ENCODE peak calls at places on chromosomes 7 and 10, in eight cellular contexts. One of them, this sample, is unnamed.

GRCh38 chr7:25167262-25167843 is 42.3 kb upstream of the CYCS start:
- DNase-seq in MCF 10A: no peak
- DNase-seq in mucosa of descending colon: no peak
- DNase-seq in endothelial cell of umbilical vein: no peak
- DNase-seq in left ventricle myocardium inferior: no peak
- DNase-seq in sigmoid colon: no peak
- DNase-seq in heart left ventricle: no peak
- DNase-seq in cardiac fibroblast: no peak
- DNase-seq in this sample: no peak

GRCh38 chr7:130900471-130901076 is 166.6 kb upstream of the KLF14 start:
- DNase-seq in MCF 10A: no peak
- DNase-seq in mucosa of descending colon: no peak
- DNase-seq in endothelial cell of umbilical vein: no peak
- DNase-seq in left ventricle myocardium inferior: no peak
- DNase-seq in sigmoid colon: no peak
- DNase-seq in heart left ventricle: no peak
- DNase-seq in cardiac fibroblast: no peak
- DNase-seq in this sample: no peak

GRCh38 chr10:97037365-97038361 is 148.1 kb downstream of the SLIT1 start:
- DNase-seq in MCF 10A: peak
- DNase-seq in mucosa of descending colon: peak
- DNase-seq in endothelial cell of umbilical vein: peak
- DNase-seq in left ventricle myocardium inferior: peak
- DNase-seq in sigmoid colon: peak
- DNase-seq in heart left ventricle: peak
- DNase-seq in cardiac fibroblast: peak
- DNase-seq in this sample: peak

GRCh38 chr10:128027306-128027705 is 98.9 kb downstream of the MKI67 start:
- DNase-seq in MCF 10A: no peak
- DNase-seq in mucosa of descending colon: no peak
- DNase-seq in endothelial cell of umbilical vein: no peak
- DNase-seq in left ventricle myocardium inferior: no peak
- DNase-seq in sigmoid colon: peak
- DNase-seq in heart left ventricle: no peak
- DNase-seq in cardiac fibroblast: no peak
- DNase-seq in this sample: no peak

GRCh38 chr7:1696671-1697498 is 26.8 kb downstream of the ELFN1 start:
- DNase-seq in MCF 10A: no peak
- DNase-seq in mucosa of descending colon: peak
- DNase-seq in endothelial cell of umbilical vein: no peak
- DNase-seq in left ventricle myocardium inferior: no peak
- DNase-seq in sigmoid colon: peak
- DNase-seq in heart left ventricle: no peak
- DNase-seq in cardiac fibroblast: no peak
- DNase-seq in this sample: no peak

GRCh38 chr10:97320480-97321031 is 1.5 kb downstream of the FRAT1 start:
- DNase-seq in MCF 10A: no peak
- DNase-seq in mucosa of descending colon: peak
- DNase-seq in endothelial cell of umbilical vein: no peak
- DNase-seq in left ventricle myocardium inferior: no peak
- DNase-seq in sigmoid colon: no peak
- DNase-seq in heart left ventricle: peak
- DNase-seq in cardiac fibroblast: no peak
- DNase-seq in this sample: no peak

GRCh38 chr7:22866965-22867364 is 44.3 kb upstream of the TOMM7 start:
- DNase-seq in MCF 10A: no peak
- DNase-seq in mucosa of descending colon: no peak
- DNase-seq in endothelial cell of umbilical vein: peak
- DNase-seq in left ventricle myocardium inferior: no peak
- DNase-seq in sigmoid colon: no peak
- DNase-seq in heart left ventricle: no peak
- DNase-seq in cardiac fibroblast: peak
- DNase-seq in this sample: no peak

GRCh38 chr7:110386006-110386405 is 704.9 kb upstream of the LRRN3 start:
- DNase-seq in MCF 10A: no peak
- DNase-seq in mucosa of descending colon: no peak
- DNase-seq in endothelial cell of umbilical vein: no peak
- DNase-seq in left ventricle myocardium inferior: no peak
- DNase-seq in sigmoid colon: no peak
- DNase-seq in heart left ventricle: no peak
- DNase-seq in cardiac fibroblast: no peak
- DNase-seq in this sample: no peak

GRCh38 chr7:2721842-2722241 is 33.8 kb downstream of the AMZ1 start:
- DNase-seq in MCF 10A: no peak
- DNase-seq in mucosa of descending colon: peak
- DNase-seq in endothelial cell of umbilical vein: no peak
- DNase-seq in left ventricle myocardium inferior: peak
- DNase-seq in sigmoid colon: no peak
- DNase-seq in heart left ventricle: no peak
- DNase-seq in cardiac fibroblast: no peak
- DNase-seq in this sample: no peak

GRCh38 chr7:33849004-33849403 is 56.3 kb upstream of the BMPER start:
- DNase-seq in MCF 10A: no peak
- DNase-seq in mucosa of descending colon: no peak
- DNase-seq in endothelial cell of umbilical vein: no peak
- DNase-seq in left ventricle myocardium inferior: no peak
- DNase-seq in sigmoid colon: no peak
- DNase-seq in heart left ventricle: no peak
- DNase-seq in cardiac fibroblast: no peak
- DNase-seq in this sample: no peak

GRCh38 chr7:134823400-134823799 is 44.0 kb downstream of the CALD1 start:
- DNase-seq in MCF 10A: no peak
- DNase-seq in mucosa of descending colon: no peak
- DNase-seq in endothelial cell of umbilical vein: no peak
- DNase-seq in left ventricle myocardium inferior: no peak
- DNase-seq in sigmoid colon: no peak
- DNase-seq in heart left ventricle: no peak
- DNase-seq in cardiac fibroblast: peak
- DNase-seq in this sample: no peak

GRCh38 chr10:132520147-132520811 is 17.3 kb upstream of the INPP5A start:
- DNase-seq in MCF 10A: no peak
- DNase-seq in mucosa of descending colon: no peak
- DNase-seq in endothelial cell of umbilical vein: no peak
- DNase-seq in left ventricle myocardium inferior: peak
- DNase-seq in sigmoid colon: peak
- DNase-seq in heart left ventricle: peak
- DNase-seq in cardiac fibroblast: peak
- DNase-seq in this sample: no peak

GRCh38 chr10:124290095-124290795 is 128.5 kb downstream of the OAT start:
- DNase-seq in MCF 10A: peak
- DNase-seq in mucosa of descending colon: no peak
- DNase-seq in endothelial cell of umbilical vein: no peak
- DNase-seq in left ventricle myocardium inferior: peak
- DNase-seq in sigmoid colon: peak
- DNase-seq in heart left ventricle: no peak
- DNase-seq in cardiac fibroblast: peak
- DNase-seq in this sample: no peak

GRCh38 chr10:77592946-77593636 is 44.5 kb downstream of the KCNMA1 start:
- DNase-seq in MCF 10A: peak
- DNase-seq in mucosa of descending colon: no peak
- DNase-seq in endothelial cell of umbilical vein: peak
- DNase-seq in left ventricle myocardium inferior: no peak
- DNase-seq in sigmoid colon: peak
- DNase-seq in heart left ventricle: no peak
- DNase-seq in cardiac fibroblast: peak
- DNase-seq in this sample: no peak

GRCh38 chr7:151549644-151550043 is 29.9 kb upstream of the RHEB start:
- DNase-seq in MCF 10A: no peak
- DNase-seq in mucosa of descending colon: no peak
- DNase-seq in endothelial cell of umbilical vein: no peak
- DNase-seq in left ventricle myocardium inferior: no peak
- DNase-seq in sigmoid colon: no peak
- DNase-seq in heart left ventricle: no peak
- DNase-seq in cardiac fibroblast: no peak
- DNase-seq in this sample: no peak

GRCh38 chr10:14562197-14562596 is 212.5 kb downstream of the FAM107B start:
- DNase-seq in MCF 10A: no peak
- DNase-seq in mucosa of descending colon: no peak
- DNase-seq in endothelial cell of umbilical vein: no peak
- DNase-seq in left ventricle myocardium inferior: no peak
- DNase-seq in sigmoid colon: no peak
- DNase-seq in heart left ventricle: no peak
- DNase-seq in cardiac fibroblast: no peak
- DNase-seq in this sample: no peak

GRCh38 chr10:14562615-14563214 is 212.0 kb downstream of the FAM107B start:
- DNase-seq in MCF 10A: no peak
- DNase-seq in mucosa of descending colon: no peak
- DNase-seq in endothelial cell of umbilical vein: no peak
- DNase-seq in left ventricle myocardium inferior: no peak
- DNase-seq in sigmoid colon: no peak
- DNase-seq in heart left ventricle: no peak
- DNase-seq in cardiac fibroblast: no peak
- DNase-seq in this sample: no peak

GRCh38 chr10:14560794-14561765 is 213.6 kb downstream of the FAM107B start:
- DNase-seq in MCF 10A: no peak
- DNase-seq in mucosa of descending colon: no peak
- DNase-seq in endothelial cell of umbilical vein: no peak
- DNase-seq in left ventricle myocardium inferior: no peak
- DNase-seq in sigmoid colon: no peak
- DNase-seq in heart left ventricle: no peak
- DNase-seq in cardiac fibroblast: no peak
- DNase-seq in this sample: no peak

GRCh38 chr10:14558025-14558424 is 216.7 kb downstream of the FAM107B start:
- DNase-seq in MCF 10A: no peak
- DNase-seq in mucosa of descending colon: no peak
- DNase-seq in endothelial cell of umbilical vein: no peak
- DNase-seq in left ventricle myocardium inferior: no peak
- DNase-seq in sigmoid colon: no peak
- DNase-seq in heart left ventricle: no peak
- DNase-seq in cardiac fibroblast: no peak
- DNase-seq in this sample: no peak

DNA sequence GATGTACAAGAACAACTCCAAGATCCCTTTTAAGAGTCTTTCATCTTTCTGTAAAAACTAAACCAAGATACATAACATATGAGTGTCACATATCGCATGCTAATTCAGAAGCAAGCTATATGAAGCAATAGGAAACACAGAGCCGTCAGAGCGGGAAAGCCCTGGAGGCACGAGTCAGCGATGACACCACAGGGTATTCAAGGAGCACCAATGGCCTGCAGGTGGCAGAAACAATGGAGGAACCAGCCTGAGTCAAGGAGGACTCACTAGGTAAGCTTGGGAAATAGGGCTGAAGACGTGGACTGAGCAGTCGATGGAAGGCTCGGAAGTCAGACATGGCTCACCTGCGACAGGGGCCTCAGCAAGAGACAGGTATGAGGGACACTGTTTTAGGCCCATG is 214.4 kb downstream of the FAM107B start:
- DNase-seq in MCF 10A: peak
- DNase-seq in mucosa of descending colon: no peak
- DNase-seq in endothelial cell of umbilical vein: peak
- DNase-seq in left ventricle myocardium inferior: no peak
- DNase-seq in sigmoid colon: no peak
- DNase-seq in heart left ventricle: no peak
- DNase-seq in cardiac fibroblast: no peak
- DNase-seq in this sample: no peak
- TF ChIP-seq CTCF in MCF 10A: no peak
- TF ChIP-seq CTCF in mucosa of descending colon: no peak
- TF ChIP-seq CTCF in endothelial cell of umbilical vein: peak
- TF ChIP-seq CTCF in left ventricle myocardium inferior: no peak
- TF ChIP-seq CTCF in sigmoid colon: no peak
- TF ChIP-seq CTCF in heart left ventricle: no peak
- TF ChIP-seq CTCF in cardiac fibroblast: peak
- TF ChIP-seq CTCF in this sample: no peak

GRCh38 chr7:152959610-152960009 is 200.1 kb downstream of the ACTR3B start:
- DNase-seq in MCF 10A: no peak
- DNase-seq in mucosa of descending colon: no peak
- DNase-seq in endothelial cell of umbilical vein: no peak
- DNase-seq in left ventricle myocardium inferior: no peak
- DNase-seq in sigmoid colon: no peak
- DNase-seq in heart left ventricle: no peak
- DNase-seq in cardiac fibroblast: no peak
- DNase-seq in this sample: no peak
- TF ChIP-seq CTCF in MCF 10A: no peak
- TF ChIP-seq CTCF in mucosa of descending colon: no peak
- TF ChIP-seq CTCF in endothelial cell of umbilical vein: no peak
- TF ChIP-seq CTCF in left ventricle myocardium inferior: no peak
- TF ChIP-seq CTCF in sigmoid colon: no peak
- TF ChIP-seq CTCF in heart left ventricle: no peak
- TF ChIP-seq CTCF in cardiac fibroblast: no peak
- TF ChIP-seq CTCF in this sample: peak

DNA sequence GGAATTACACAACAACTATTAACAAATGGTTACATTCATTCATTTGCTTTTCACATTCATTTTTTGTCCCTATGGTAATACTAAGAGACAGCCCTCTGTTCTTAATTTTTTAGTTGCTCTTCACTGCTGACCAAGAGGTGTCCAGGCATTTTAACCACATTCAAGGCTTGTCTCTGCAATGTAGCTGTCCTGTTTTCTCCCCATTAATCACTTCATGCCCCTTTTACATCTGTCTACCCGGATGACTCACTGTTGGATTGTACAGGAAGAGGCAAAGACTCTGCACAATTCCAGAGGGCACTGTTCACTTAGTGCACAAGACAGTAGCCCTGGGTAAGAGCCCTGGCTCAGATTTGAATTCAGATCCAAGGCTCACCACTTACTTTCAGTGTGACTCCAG is 168.5 kb downstream of the NOC3L start:
- DNase-seq in MCF 10A: peak
- DNase-seq in mucosa of descending colon: no peak
- DNase-seq in endothelial cell of umbilical vein: no peak
- DNase-seq in left ventricle myocardium inferior: no peak
- DNase-seq in sigmoid colon: no peak
- DNase-seq in heart left ventricle: no peak
- DNase-seq in cardiac fibroblast: peak
- DNase-seq in this sample: no peak
- TF ChIP-seq CTCF in MCF 10A: no peak
- TF ChIP-seq CTCF in mucosa of descending colon: no peak
- TF ChIP-seq CTCF in endothelial cell of umbilical vein: no peak
- TF ChIP-seq CTCF in left ventricle myocardium inferior: no peak
- TF ChIP-seq CTCF in sigmoid colon: no peak
- TF ChIP-seq CTCF in heart left ventricle: no peak
- TF ChIP-seq CTCF in cardiac fibroblast: peak
- TF ChIP-seq CTCF in this sample: no peak

GRCh38 chr10:92183199-92183598 is 107.7 kb downstream of the CPEB3 start:
- DNase-seq in MCF 10A: no peak
- DNase-seq in mucosa of descending colon: no peak
- DNase-seq in endothelial cell of umbilical vein: no peak
- DNase-seq in left ventricle myocardium inferior: no peak
- DNase-seq in sigmoid colon: no peak
- DNase-seq in heart left ventricle: no peak
- DNase-seq in cardiac fibroblast: no peak
- DNase-seq in this sample: no peak

GRCh38 chr10:92180326-92180881 is 110.5 kb downstream of the CPEB3 start:
- DNase-seq in MCF 10A: no peak
- DNase-seq in mucosa of descending colon: no peak
- DNase-seq in endothelial cell of umbilical vein: no peak
- DNase-seq in left ventricle myocardium inferior: no peak
- DNase-seq in sigmoid colon: no peak
- DNase-seq in heart left ventricle: no peak
- DNase-seq in cardiac fibroblast: no peak
- DNase-seq in this sample: no peak

GRCh38 chr10:92177546-92177945 is 113.3 kb downstream of the CPEB3 start:
- DNase-seq in MCF 10A: peak
- DNase-seq in mucosa of descending colon: no peak
- DNase-seq in endothelial cell of umbilical vein: no peak
- DNase-seq in left ventricle myocardium inferior: no peak
- DNase-seq in sigmoid colon: no peak
- DNase-seq in heart left ventricle: no peak
- DNase-seq in cardiac fibroblast: peak
- DNase-seq in this sample: no peak

GRCh38 chr10:92184977-92185376 is 105.9 kb downstream of the CPEB3 start:
- DNase-seq in MCF 10A: no peak
- DNase-seq in mucosa of descending colon: no peak
- DNase-seq in endothelial cell of umbilical vein: no peak
- DNase-seq in left ventricle myocardium inferior: no peak
- DNase-seq in sigmoid colon: no peak
- DNase-seq in heart left ventricle: no peak
- DNase-seq in cardiac fibroblast: no peak
- DNase-seq in this sample: no peak

GRCh38 chr10:92181575-92181974 is 109.3 kb downstream of the CPEB3 start:
- DNase-seq in MCF 10A: peak
- DNase-seq in mucosa of descending colon: no peak
- DNase-seq in endothelial cell of umbilical vein: peak
- DNase-seq in left ventricle myocardium inferior: no peak
- DNase-seq in sigmoid colon: no peak
- DNase-seq in heart left ventricle: no peak
- DNase-seq in cardiac fibroblast: peak
- DNase-seq in this sample: no peak
- TF ChIP-seq CTCF in MCF 10A: no peak
- TF ChIP-seq CTCF in mucosa of descending colon: no peak
- TF ChIP-seq CTCF in endothelial cell of umbilical vein: peak
- TF ChIP-seq CTCF in left ventricle myocardium inferior: peak
- TF ChIP-seq CTCF in sigmoid colon: no peak
- TF ChIP-seq CTCF in heart left ventricle: no peak
- TF ChIP-seq CTCF in cardiac fibroblast: peak
- TF ChIP-seq CTCF in this sample: no peak

This sample was measured in D721Med.